ENCODE peak calls at places on chromosomes 11 and 22, in nine cellular contexts. H is right lobe of liver, P is tibial artery, Q is brain microvascular endothelial cell, U is neural progenitor cell, E is kidney, M is IMR-90, N is uterus, K is heart right ventricle. B is an unnamed sample.

GRCh38 chr11:118008271-118008903 is 22.2 kb downstream of the IL10RA start:
- DNase-seq in Q (no peak), H (no peak), M (no peak), U (no peak), N (no peak), P (no peak), K (no peak), E (no peak), B (no peak)

GRCh38 chr11:33478111-33478573 is 221.0 kb downstream of the HIPK3 start:
- DNase-seq in P (no peak), H (peak), U (peak), N (no peak), M (no peak), K (no peak), Q (no peak), E (no peak), B (peak)

GRCh38 chr11:59931688-59932087 is 6.5 kb upstream of the OOSP1 start:
- DNase-seq in U (no peak), N (no peak), H (no peak), Q (no peak), E (no peak), M (no peak), P (no peak), K (no peak), B (no peak)

GRCh38 chr11:68017858-68018729 is 8.0 kb downstream of the ALDH3B1 start:
- DNase-seq in Q (no peak), N (no peak), E (no peak), P (no peak), H (no peak), K (no peak), M (no peak), U (no peak), B (no peak)

GRCh38 chr11:85809881-85810280 is 1.1 kb downstream of the SYTL2 start:
- DNase-seq in E (peak), K (no peak), M (no peak), N (peak), P (no peak), Q (peak), H (no peak), U (peak), B (no peak)

GRCh38 chr22:46102752-46103151 is 47.6 kb upstream of the PPARA start:
- DNase-seq in U (no peak), N (no peak), H (no peak), E (no peak), P (no peak), M (no peak), Q (no peak), K (no peak), B (no peak)

GRCh38 chr22:17910561-17911311 is 113.6 kb downstream of the MICAL3 start:
- DNase-seq in H (no peak), U (peak), P (peak), N (peak), E (peak), M (peak), Q (peak), K (peak), B (peak)

GRCh38 chr22:48263791-48264351 is 1501.4 kb downstream of the TBC1D22A start:
- DNase-seq in M (no peak), K (no peak), P (no peak), N (no peak), H (no peak), Q (no peak), U (no peak), E (no peak), B (no peak)

GRCh38 chr22:19823638-19824196 is 31.0 kb downstream of the GNB1L start:
- DNase-seq in K (no peak), Q (no peak), H (peak), U (no peak), E (no peak), M (no peak), P (no peak), N (no peak), B (peak)

GRCh38 chr11:67053896-67054850 is 2.5 kb upstream of the RHOD start:
- DNase-seq in U (peak), N (peak), P (peak), H (peak), E (no peak), Q (peak), K (peak), M (peak), B (peak)

GRCh38 chr22:38923463-38924196 is 33.8 kb upstream of the APOBEC3A start:
- DNase-seq in N (peak), M (peak), H (no peak), U (peak), P (peak), Q (peak), E (peak), K (peak), B (peak)

GRCh38 chr22:38881464-38881871 is 9.5 kb upstream of the CBX6 start:
- DNase-seq in E (no peak), P (peak), N (peak), M (peak), K (no peak), Q (no peak), U (no peak), H (peak), B (no peak)

GRCh38 chr11:66950113-66950535 is 8.1 kb downstream of the PC start:
- DNase-seq in H (no peak), E (peak), K (no peak), P (no peak), M (peak), Q (peak), U (no peak), N (no peak), B (no peak)

GRCh38 chr11:129333873-129334272 is 41.8 kb upstream of the BARX2 start:
- DNase-seq in M (no peak), E (no peak), P (no peak), Q (no peak), U (no peak), H (no peak), K (no peak), N (no peak), B (no peak)

GRCh38 chr11:66639066-66639813 is 737 bp downstream of the RBM4 start:
- DNase-seq in M (peak), K (peak), N (no peak), P (peak), Q (peak), U (no peak), H (no peak), E (no peak), B (peak)

GRCh38 chr11:70133771-70134170 is 55.7 kb downstream of the ANO1 start:
- DNase-seq in H (no peak), P (no peak), N (no peak), U (no peak), K (no peak), Q (no peak), E (no peak), M (no peak), B (no peak)

GRCh38 chr11:43903969-43904368 is 23.3 kb downstream of the ALKBH3 start:
- DNase-seq in E (no peak), H (no peak), M (no peak), P (no peak), K (no peak), U (no peak), N (no peak), Q (no peak), B (no peak)

GRCh38 chr22:30262917-30263741 is 3.5 kb downstream of the OSM start:
- DNase-seq in P (peak), Q (no peak), E (peak), M (peak), U (peak), H (peak), K (peak), N (peak), B (peak)

GRCh38 chr11:20156280-20156875 is 3.9 kb downstream of the DBX1 start:
- DNase-seq in E (no peak), Q (no peak), K (no peak), U (peak), P (no peak), M (no peak), N (no peak), H (no peak), B (no peak)

GRCh38 chr11:66720899-66721470 is 8.0 kb downstream of the SPTBN2 start:
- DNase-seq in H (no peak), M (no peak), E (no peak), U (no peak), Q (no peak), N (no peak), P (no peak), K (no peak), B (no peak)

GRCh38 chr11:81036168-81036870 is 1595.5 kb upstream of the TENM4 start:
- DNase-seq in K (no peak), M (no peak), H (no peak), E (no peak), U (no peak), N (no peak), P (no peak), Q (peak), B (no peak)

GRCh38 chr11:64234840-64235379 is 526 bp downstream of the VEGFB start:
- DNase-seq in K (no peak), N (no peak), H (no peak), M (no peak), Q (no peak), E (no peak), P (peak), U (peak), B (no peak)

GRCh38 chr11:84117394-84117793 is 831.2 kb upstream of the CCDC90B start:
- DNase-seq in P (no peak), N (no peak), Q (peak), E (no peak), M (peak), U (no peak), K (no peak), H (no peak), B (no peak)

GRCh38 chr11:69443138-69443967 is 38.1 kb upstream of the LINC01488 start:
- DNase-seq in U (peak), N (peak), P (peak), H (peak), K (peak), M (peak), E (peak), Q (peak), B (peak)

GRCh38 chr22:36738416-36739020 is 35.0 kb upstream of the CACNG2 start:
- DNase-seq in E (no peak), H (peak), U (no peak), N (no peak), Q (no peak), K (no peak), M (no peak), P (no peak), B (no peak)

GRCh38 chr22:42434283-42434682 is 2.1 kb upstream of the NFAM1 start:
- DNase-seq in K (no peak), Q (no peak), P (no peak), H (no peak), E (no peak), M (no peak), N (no peak), U (no peak), B (no peak)

GRCh38 chr11:130763087-130763980 is 152.9 kb downstream of the SNX19 start:
- DNase-seq in H (no peak), P (no peak), N (no peak), E (no peak), Q (no peak), K (no peak), M (peak), U (no peak), B (no peak)

GRCh38 chr11:22920939-22921565 is 60.8 kb upstream of the CCDC179 start:
- DNase-seq in N (no peak), Q (peak), U (peak), K (peak), H (no peak), M (peak), E (no peak), P (no peak), B (no peak)

GRCh38 chr22:31647516-31647915 is 14.5 kb downstream of the PISD start:
- DNase-seq in E (no peak), P (no peak), K (no peak), H (no peak), N (no peak), Q (peak), U (no peak), M (peak), B (no peak)

GRCh38 chr11:131667566-131667965 is 297.2 kb downstream of the NTM start:
- DNase-seq in N (no peak), K (no peak), H (no peak), P (no peak), Q (no peak), E (no peak), M (no peak), U (no peak), B (no peak)

GRCh38 chr11:31806944-31807790 is 4.0 kb downstream of the PAX6 start:
- DNase-seq in Q (no peak), E (no peak), P (no peak), H (no peak), K (no peak), U (peak), N (no peak), M (no peak), B (no peak)

GRCh38 chr11:5280582-5281102 is 10.9 kb upstream of the HBE1 start:
- DNase-seq in K (peak), U (peak), M (peak), Q (peak), N (peak), P (peak), E (peak), H (no peak), B (peak)

GRCh38 chr22:18145676-18146388 is 4.1 kb upstream of the USP18 start:
- DNase-seq in N (peak), P (no peak), U (no peak), K (no peak), H (no peak), M (no peak), Q (no peak), E (no peak), B (no peak)

GRCh38 chr11:71425409-71425808 is 22.8 kb downstream of the DHCR7 start:
- DNase-seq in N (no peak), H (no peak), M (no peak), K (no peak), E (no peak), Q (no peak), P (no peak), U (peak), B (no peak)

GRCh38 chr11:113977701-113978100 is 2.8 kb downstream of the HTR3A start:
- DNase-seq in Q (no peak), K (no peak), U (no peak), M (no peak), P (no peak), N (no peak), E (no peak), H (no peak), B (no peak)

GRCh38 chr11:5197538-5197937 is 2.9 kb downstream of the OR51V1 start:
- DNase-seq in N (no peak), H (no peak), M (peak), P (no peak), E (no peak), U (no peak), Q (peak), K (no peak), B (no peak)

GRCh38 chr11:12324585-12324984 is 52.8 kb upstream of the PARVA start:
- DNase-seq in P (no peak), Q (no peak), N (no peak), U (no peak), H (no peak), K (no peak), M (no peak), E (no peak), B (no peak)

GRCh38 chr11:12316432-12316831 is 60.9 kb upstream of the PARVA start:
- DNase-seq in N (no peak), M (no peak), U (no peak), Q (no peak), E (no peak), P (no peak), H (no peak), K (no peak), B (no peak)

GRCh38 chr11:12318791-12319733 is 58.3 kb upstream of the PARVA start:
- DNase-seq in E (no peak), P (no peak), H (no peak), K (no peak), N (no peak), Q (no peak), U (no peak), M (peak), B (no peak)

GRCh38 chr11:12321217-12321937 is 56.0 kb upstream of the PARVA start:
- DNase-seq in P (no peak), H (no peak), M (peak), Q (no peak), E (no peak), K (no peak), N (no peak), U (no peak), B (no peak)

DNA sequence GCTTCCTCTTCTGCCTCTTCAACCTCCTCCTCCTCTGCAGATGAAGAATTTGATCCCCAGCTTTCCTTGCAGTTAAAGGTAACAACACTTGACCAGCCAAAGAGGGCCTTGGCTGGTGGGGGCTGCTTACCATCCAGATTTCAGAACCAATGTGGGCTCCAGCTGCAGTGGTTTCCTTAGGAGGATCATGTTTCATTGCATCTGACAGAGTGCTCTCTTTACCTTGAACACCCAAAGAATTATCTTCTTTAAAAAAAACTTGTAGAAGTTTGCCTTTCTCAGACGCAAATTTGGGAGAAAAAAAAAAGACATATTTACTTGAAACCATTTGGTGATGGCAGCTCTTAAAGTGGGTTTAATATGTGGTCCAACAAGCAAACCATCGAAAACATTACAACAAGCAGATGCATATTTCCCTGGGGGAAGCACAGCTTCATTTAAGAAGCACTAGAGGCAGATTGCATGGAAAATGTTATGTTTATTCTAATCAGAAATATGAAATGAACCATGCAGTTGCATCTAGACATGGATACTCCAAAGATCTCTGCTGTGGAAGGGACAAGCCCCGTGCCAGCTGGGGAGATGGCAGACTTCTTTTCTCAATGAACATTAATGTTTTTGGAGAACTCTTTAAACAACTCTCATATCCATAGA is 57.5 kb upstream of the PARVA start:
- DNase-seq in N (no peak), P (no peak), Q (no peak), M (peak), K (no peak), E (no peak), H (no peak), U (no peak), B (no peak)
- H3K27ac ChIP-seq in N (peak), P (no peak), Q (no peak), M (peak), K (no peak), E (no peak), H (no peak), U (no peak), B (no peak)

GRCh38 chr11:47400813-47401279 is 7.5 kb upstream of the SLC39A13 start:
- DNase-seq in M (no peak), P (peak), N (no peak), Q (no peak), H (no peak), U (peak), E (peak), K (no peak), B (no peak)
- H3K4me3 ChIP-seq in M (no peak), P (peak), N (no peak), Q (no peak), H (no peak), U (peak), E (peak), K (no peak), B (peak)

GRCh38 chr11:1828542-1828941 is 6.2 kb upstream of the SYT8 start:
- DNase-seq in U (no peak), E (peak), H (no peak), P (no peak), M (no peak), Q (no peak), K (peak), N (no peak), B (peak)

GRCh38 chr11:1827931-1828330 is 6.9 kb upstream of the SYT8 start:
- DNase-seq in H (no peak), N (no peak), E (peak), M (no peak), Q (no peak), P (no peak), K (peak), U (no peak), B (no peak)

GRCh38 chr11:1830500-1831223 is 4.1 kb upstream of the SYT8 start:
- DNase-seq in K (peak), E (peak), H (peak), M (no peak), Q (no peak), N (peak), U (no peak), P (no peak), B (peak)

GRCh38 chr11:1830119-1830499 is 4.7 kb upstream of the SYT8 start:
- DNase-seq in P (no peak), U (no peak), N (no peak), H (no peak), M (no peak), Q (no peak), E (peak), K (peak), B (no peak)

DNA sequence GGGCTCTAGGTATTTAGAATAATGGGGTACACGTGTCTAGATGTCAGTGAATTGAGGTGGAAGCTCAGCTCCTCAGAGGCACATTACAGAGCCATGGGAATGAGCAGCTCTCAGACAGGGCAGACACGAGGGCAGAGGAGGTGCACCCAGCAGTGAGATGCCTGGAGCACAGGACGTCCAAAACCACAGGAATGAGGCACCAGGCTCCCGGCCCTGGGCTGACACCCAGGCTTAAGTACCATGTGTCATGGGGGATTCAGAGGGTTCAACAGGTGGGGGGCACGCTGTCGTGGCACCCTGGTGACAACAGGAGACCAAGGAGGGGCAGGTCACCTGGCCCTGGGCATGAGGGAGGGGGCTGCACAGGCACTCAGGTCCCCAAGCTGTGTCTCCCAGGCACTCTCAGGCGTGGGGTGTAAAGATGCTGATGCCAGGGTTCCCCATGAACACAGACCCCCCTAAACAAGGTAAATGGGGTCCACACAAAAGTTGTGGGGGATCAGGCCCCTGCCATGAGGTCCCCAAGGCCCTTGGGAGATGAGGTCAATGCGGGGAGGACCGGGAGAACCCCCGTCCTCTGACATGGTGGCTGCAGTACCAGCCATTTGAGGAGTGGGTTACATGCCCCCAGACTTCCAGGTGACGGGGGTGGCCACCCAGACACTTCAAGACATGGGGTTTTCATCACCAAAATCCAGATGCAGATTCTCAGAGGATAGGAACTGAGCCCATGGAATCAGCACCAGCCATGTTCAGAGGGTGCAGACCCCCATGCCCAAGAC is 5.6 kb upstream of the SYT8 start:
- DNase-seq in N (no peak), H (no peak), P (no peak), M (peak), U (no peak), E (peak), Q (peak), K (peak), B (no peak)
- H3K27ac ChIP-seq in N (no peak), H (no peak), P (peak), M (no peak), U (no peak), E (no peak), Q (no peak), K (no peak), B (no peak)

GRCh38 chr11:54944211-54944610 is 237.6 kb downstream of the OR4A5 start:
- DNase-seq in P (no peak), E (no peak), Q (no peak), U (no peak), M (no peak), K (no peak), H (no peak), N (no peak), B (no peak)
- H3K4me3 ChIP-seq in P (no peak), E (no peak), Q (no peak), U (no peak), M (no peak), K (no peak), H (no peak), N (no peak), B (no peak)

DNA sequence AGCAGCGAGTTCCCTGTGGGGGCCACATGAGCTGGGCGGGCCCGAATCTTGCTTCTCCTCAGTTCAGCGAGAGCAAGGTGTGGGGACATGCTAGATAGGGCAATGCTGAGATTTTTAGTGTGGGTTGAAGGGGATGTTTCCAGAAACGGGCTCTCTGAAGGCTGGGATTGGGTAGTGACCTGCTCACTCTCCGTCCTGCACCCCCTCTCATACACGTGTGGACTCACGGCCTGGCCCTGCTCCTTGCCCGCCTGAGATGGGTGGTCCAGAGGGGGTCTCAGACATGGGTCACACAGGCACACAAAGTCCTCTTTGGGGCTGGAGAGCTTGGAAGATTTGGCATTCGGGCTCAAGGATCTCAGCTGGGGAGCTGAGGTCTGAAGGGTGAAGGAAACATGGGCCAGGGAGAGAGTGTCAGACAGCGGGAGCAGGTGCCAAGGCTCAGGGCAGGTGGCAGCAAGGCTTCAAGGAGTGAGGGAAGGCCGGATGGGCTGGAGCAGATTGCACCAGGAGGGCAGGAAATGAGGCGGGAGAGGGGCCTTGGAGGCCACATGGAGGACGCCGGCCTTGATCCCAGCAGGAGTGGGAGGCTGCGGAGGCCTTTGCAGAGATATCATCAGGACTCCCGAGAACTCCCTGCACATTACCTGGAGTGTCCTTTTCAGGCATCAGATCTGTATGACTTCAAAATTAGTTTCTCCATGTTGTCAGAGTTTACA is 74.1 kb downstream of the PARVB start:
- DNase-seq in M (no peak), U (no peak), Q (no peak), H (no peak), E (peak), N (no peak), P (no peak), K (no peak), B (no peak)
- H3K27ac ChIP-seq in M (no peak), U (no peak), Q (no peak), H (no peak), E (no peak), N (no peak), P (no peak), K (no peak), B (no peak)

B was measured in dorsolateral prefrontal cortex.